ENCODE peak calls at places on chromosomes 5 and 9, in four cellular contexts. X, N, L and V are unnamed samples.

GRCh38 chr5:54133917-54134316 is 176.5 kb downstream of the ARL15 start:
- DNase-seq in X (no peak), N (no peak), L (no peak), V (no peak)

GRCh38 chr9:114314881-114315722 is 7.8 kb upstream of the ORM1 start:
- DNase-seq in X (peak; percentile 40), N (no peak), L (no peak), V (no peak)

GRCh38 chr5:130135506-130135905 is 231.2 kb downstream of the CHSY3 start:
- DNase-seq in X (no peak), N (no peak), L (no peak), V (peak; percentile 28)

GRCh38 chr5:121660142-121660541 is 191.5 kb upstream of the FTMT start:
- DNase-seq in X (no peak), N (no peak), L (no peak), V (no peak)

GRCh38 chr5:66958984-66959641 is 237.5 kb downstream of the CD180 start:
- DNase-seq in X (no peak), N (no peak), L (no peak), V (peak; percentile 20)

GRCh38 chr5:159052282-159053011 is 47.3 kb downstream of the EBF1 start:
- DNase-seq in X (no peak), N (no peak), L (no peak), V (no peak)

GRCh38 chr9:104269996-104270963 is 176.2 kb downstream of the SMC2 start:
- DNase-seq in X (no peak), N (no peak), L (no peak), V (no peak)

GRCh38 chr5:130720355-130720754 is 444.7 kb downstream of the HINT1 start:
- DNase-seq in X (no peak), N (peak; percentile 45), L (peak; percentile 3), V (peak; percentile 67)

GRCh38 chr5:144504929-144505578 is 334.4 kb downstream of the KCTD16 start:
- DNase-seq in X (no peak), N (no peak), L (no peak), V (no peak)

GRCh38 chr9:89874351-89875321 is 269.8 kb downstream of the GADD45G start:
- DNase-seq in X (peak; percentile 29), N (no peak), L (no peak), V (no peak)

GRCh38 chr9:83166369-83166768 is 103.4 kb upstream of the RASEF start:
- DNase-seq in X (no peak), N (no peak), L (no peak), V (no peak)

GRCh38 chr9:123460091-123460490 is 104.1 kb downstream of the CRB2 start:
- DNase-seq in X (no peak), N (no peak), L (no peak), V (no peak)

GRCh38 chr5:39284552-39284951 is 65.2 kb upstream of the FYB1 start:
- DNase-seq in X (no peak), N (no peak), L (no peak), V (no peak)

GRCh38 chr5:173287086-173287485 is 41.1 kb downstream of the STC2 start:
- DNase-seq in X (no peak), N (no peak), L (no peak), V (no peak)

GRCh38 chr5:174198541-174198940 is 153.0 kb downstream of the NSG2 start:
- DNase-seq in X (no peak), N (no peak), L (no peak), V (no peak)

GRCh38 chr9:93810028-93810971 is 144.9 kb downstream of the BARX1 start:
- DNase-seq in X (no peak), N (no peak), L (peak; percentile 38), V (no peak)

GRCh38 chr9:99189186-99189585 is 32.6 kb downstream of the ALG2 start:
- DNase-seq in X (no peak), N (no peak), L (no peak), V (no peak)

GRCh38 chr9:135093911-135094584 is 6.6 kb downstream of the OLFM1 start:
- DNase-seq in X (no peak), N (no peak), L (no peak), V (no peak)

GRCh38 chr5:123879071-123879470 is 367.1 kb downstream of the CSNK1G3 start:
- DNase-seq in X (peak; percentile 47), N (no peak), L (no peak), V (no peak)

GRCh38 chr5:17895296-17896058 is 261.2 kb downstream of the TAF11L14 start:
- DNase-seq in X (no peak), N (no peak), L (no peak), V (no peak)

GRCh38 chr9:70901013-70901412 is 220.4 kb downstream of the TRPM3 start:
- DNase-seq in X (no peak), N (no peak), L (no peak), V (no peak)

GRCh38 chr9:18874069-18874468 is 158.9 kb downstream of the SAXO1 start:
- DNase-seq in X (no peak), N (no peak), L (no peak), V (no peak)

GRCh38 chr5:9714187-9714586 is 84.0 kb upstream of the TAS2R1 start:
- DNase-seq in X (no peak), N (no peak), L (no peak), V (no peak)

GRCh38 chr5:123936548-123936947 is 424.6 kb downstream of the CSNK1G3 start:
- DNase-seq in X (no peak), N (no peak), L (no peak), V (no peak)

GRCh38 chr5:174829511-174829864 is 105.1 kb downstream of the MSX2 start:
- DNase-seq in X (no peak), N (no peak), L (no peak), V (no peak)

GRCh38 chr9:121574771-121575519 is 75.3 kb upstream of the GGTA1 start:
- DNase-seq in X (no peak), N (no peak), L (no peak), V (no peak)

GRCh38 chr5:143165049-143165448 is 238.4 kb downstream of the NR3C1 start:
- DNase-seq in X (no peak), N (no peak), L (no peak), V (no peak)

GRCh38 chr9:6852243-6852963 is 94.6 kb downstream of the KDM4C start:
- DNase-seq in X (no peak), N (no peak), L (no peak), V (peak; percentile 14)

GRCh38 chr9:114777841-114778240 is 28.0 kb downstream of the TNFSF15 start:
- DNase-seq in X (no peak), N (no peak), L (no peak), V (peak; percentile 60)

DNA sequence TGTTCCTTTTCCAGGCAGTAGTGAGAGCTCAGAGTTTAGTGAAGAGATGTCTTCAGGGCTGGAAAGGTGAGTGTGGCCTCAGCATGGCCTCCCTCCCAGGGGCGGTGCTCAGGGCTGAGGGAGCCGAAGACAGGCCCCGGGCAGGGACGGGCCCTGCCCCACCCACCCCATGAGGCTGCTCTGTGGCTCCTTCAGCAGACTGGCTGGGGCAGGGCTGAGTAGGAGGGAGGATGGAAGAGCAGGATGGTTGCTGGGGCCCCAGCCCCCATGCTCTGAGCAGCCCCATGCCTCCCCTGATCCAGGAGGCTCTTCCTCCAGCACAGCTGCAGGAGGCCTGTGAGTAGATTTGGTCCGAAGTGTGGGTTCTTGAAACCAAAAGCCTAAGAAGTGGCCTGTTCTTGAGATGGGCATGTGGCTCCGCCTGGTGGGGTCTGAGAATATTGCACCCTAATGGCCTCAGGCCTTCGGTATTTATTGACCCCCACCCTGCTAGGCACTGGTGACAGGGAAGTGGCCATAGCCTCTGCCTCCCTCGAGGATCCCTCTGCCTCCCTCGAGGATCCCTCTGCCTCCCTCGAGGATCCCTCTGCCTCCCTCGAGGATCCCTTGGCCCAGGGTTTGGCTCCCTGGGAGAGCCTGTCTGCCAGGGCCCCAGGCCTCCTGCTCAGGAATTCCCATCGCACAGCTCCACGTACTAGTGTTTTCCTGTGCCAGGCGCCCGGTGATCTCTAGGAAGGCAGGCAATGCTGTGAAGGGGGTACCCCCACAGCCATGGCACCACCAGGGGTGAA is 65.4 kb upstream of the GARNL3 start:
- DNase-seq in X (peak; percentile 98), N (peak; percentile 67), L (peak; percentile 83), V (peak; percentile 81)
- TF ChIP-seq CTCF in X (peak; percentile 94), N (peak; percentile 87), L (peak; percentile 95), V (peak; percentile 89)

GRCh38 chr5:147482426-147483196 is 27.3 kb downstream of the DPYSL3 start:
- DNase-seq in X (no peak), N (no peak), L (no peak), V (peak; percentile 61)
- H2AFZ ChIP-seq in X (no peak overlapping the region), N (no peak overlapping the region), L (no peak overlapping the region), V (no peak overlapping the region)

GRCh38 chr5:92775711-92776615 is 805.1 kb downstream of the NR2F1-AS1 start:
- DNase-seq in X (no peak), N (no peak), L (no peak), V (no peak)

GRCh38 chr5:92769986-92770385 is 811.0 kb downstream of the NR2F1-AS1 start:
- DNase-seq in X (no peak), N (no peak), L (no peak), V (no peak)
- TF ChIP-seq MAX in X (no peak), N (no peak), L (no peak), V (no peak)

GRCh38 chr5:75614165-75614564 is 2.9 kb downstream of the ANKDD1B start:
- DNase-seq in X (no peak), N (no peak), L (no peak), V (no peak)
- TF ChIP-seq CTCF in X (no peak), N (no peak), L (no peak), V (no peak)

GRCh38 chr9:112184946-112185345 is 9.8 kb upstream of the SUSD1 start:
- DNase-seq in X (no peak), N (no peak), L (no peak), V (no peak)

GRCh38 chr9:112188884-112189283 is 13.8 kb upstream of the SUSD1 start:
- DNase-seq in X (no peak), N (no peak), L (no peak), V (no peak)

GRCh38 chr9:112184211-112184610 is 9.1 kb upstream of the SUSD1 start:
- DNase-seq in X (no peak), N (no peak), L (no peak), V (no peak)

DNA sequence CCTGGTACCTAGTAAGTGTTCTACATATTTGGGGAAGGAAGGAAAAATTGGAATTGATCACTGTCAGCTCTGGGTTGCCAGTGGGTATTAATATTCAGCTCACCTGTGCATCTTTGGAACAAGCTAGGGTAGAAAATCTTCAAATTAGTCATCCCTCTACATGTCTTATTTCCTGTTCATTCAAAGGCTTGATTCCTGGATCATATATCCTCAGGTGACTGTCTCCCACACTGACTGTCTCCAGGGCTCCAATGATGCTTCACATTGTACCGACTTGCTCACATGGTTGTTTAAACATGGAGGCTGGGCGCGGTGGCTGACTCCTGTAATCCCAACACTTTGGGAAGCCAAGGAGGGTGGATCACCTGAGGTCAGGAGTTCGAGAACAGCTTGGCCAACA is 11.6 kb upstream of the SUSD1 start:
- DNase-seq in X (no peak), N (no peak), L (no peak), V (no peak)
- H2AFZ ChIP-seq in X (no peak overlapping the region), N (no peak overlapping the region), L (no peak overlapping the region), V (no peak overlapping the region)

DNA sequence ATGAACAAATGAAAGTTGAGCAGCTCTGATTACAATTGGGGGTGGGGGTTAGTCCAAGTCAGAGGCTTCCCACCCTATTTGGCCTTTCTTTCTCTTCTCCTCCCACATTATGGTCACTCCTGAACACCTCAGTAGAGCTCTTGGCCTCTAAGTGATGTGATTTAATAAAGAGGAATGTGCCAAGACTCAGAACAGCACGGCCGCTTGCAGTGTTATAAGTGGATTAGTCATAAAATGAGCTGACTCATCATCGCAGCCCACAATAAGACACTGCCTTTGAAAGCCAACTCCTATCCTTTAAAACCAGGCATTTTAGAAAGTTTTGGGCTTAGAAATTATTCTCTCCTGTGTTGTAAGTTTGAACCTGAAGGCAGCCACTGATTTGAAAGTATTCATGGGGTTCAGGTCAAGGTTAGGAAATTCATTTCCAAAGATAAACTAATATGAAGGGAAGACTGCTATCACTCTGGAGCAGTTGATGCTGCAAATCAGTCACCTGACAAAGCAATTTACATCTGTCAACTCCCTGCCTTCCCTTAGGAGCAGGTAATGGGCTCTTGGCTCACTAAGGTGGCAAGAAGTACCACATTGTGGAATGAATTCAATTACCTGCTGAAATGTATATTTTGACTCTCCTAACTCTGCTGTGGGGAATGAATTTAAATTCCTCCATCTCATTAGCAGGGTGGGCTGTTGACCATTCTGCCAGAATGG is 283.6 kb upstream of the NMUR2 start:
- DNase-seq in X (no peak), N (no peak), L (no peak), V (no peak)
- TF ChIP-seq MAX in X (no peak), N (no peak), L (no peak), V (no peak)